ENCODE peak calls at places on chromosomes 12 and 14, in nine cellular contexts. H is CD4-positive, alpha-beta T cell; I is testis; O is mammary epithelial cell; N is mesothelial cell of epicardium; W is lower leg skin; C is tibial nerve; G is endothelial cell; Z is AG09309. X is an unnamed sample.

GRCh38 chr12:26452511-26452910 is 257.1 kb downstream of the SSPN start:
- DNase-seq in H (no peak), I (no peak), O (no peak), N (no peak), W (no peak), C (no peak), G (peak; percentile 18), Z (no peak), X (no peak)

GRCh38 chr14:23245282-23245681 is 7.5 kb downstream of the RNF212B start:
- DNase-seq in H (no peak), I (no peak), O (no peak), N (no peak), W (no peak), C (no peak), G (no peak), Z (no peak), X (no peak)

GRCh38 chr14:34180428-34180827 is 229.6 kb upstream of the EGLN3 start:
- DNase-seq in H (no peak), I (no peak), O (no peak), N (no peak), W (no peak), C (no peak), G (no peak), Z (no peak), X (no peak)

GRCh38 chr14:22811752-22812151 is 3.5 kb downstream of the SLC7A7 start:
- DNase-seq in H (no peak), I (no peak), O (no peak), N (no peak), W (no peak), C (no peak), G (no peak), Z (no peak), X (no peak)

GRCh38 chr12:15044461-15044860 is 71.6 kb downstream of the PDE6H start:
- DNase-seq in H (no peak), I (peak; percentile 28), O (no peak), N (no peak), W (no peak), C (no peak), G (no peak), Z (no peak), X (no peak)

GRCh38 chr12:131794061-131794460 is 34.1 kb upstream of the MMP17 start:
- DNase-seq in H (no peak), I (no peak), O (no peak), N (no peak), W (no peak), C (no peak), G (no peak), Z (no peak), X (no peak)

GRCh38 chr12:57268264-57268663 is 17.3 kb upstream of the STAC3 start:
- DNase-seq in H (no peak), I (no peak), O (peak; percentile 40), N (no peak), W (no peak), C (no peak), G (no peak), Z (no peak), X (no peak)

GRCh38 chr12:128818065-128819022 is 5.4 kb downstream of the SLC15A4 start:
- DNase-seq in H (no peak), I (no peak), O (peak; percentile 27), N (no peak), W (no peak), C (no peak), G (no peak), Z (peak; percentile 32), X (no peak)

GRCh38 chr12:130966443-130967030 is 12.8 kb downstream of the ADGRD1 start:
- DNase-seq in H (no peak), I (no peak), O (no peak), N (no peak), W (peak; percentile 72), C (no peak), G (no peak), Z (no peak), X (no peak)

GRCh38 chr14:76595266-76595665 is 166.0 kb upstream of the VASH1 start:
- DNase-seq in H (no peak), I (no peak), O (no peak), N (no peak), W (peak; percentile 26), C (no peak), G (no peak), Z (no peak), X (no peak)

GRCh38 chr12:57844725-57845477 is 1.6 kb downstream of the CTDSP2 start:
- DNase-seq in H (no peak), I (peak; percentile 85), O (peak; percentile 67), N (no peak), W (peak; percentile 93), C (peak; percentile 73), G (peak; percentile 37), Z (no peak), X (peak; percentile 23)

GRCh38 chr12:80412343-80412953 is 31.6 kb upstream of the PTPRQ start:
- DNase-seq in H (no peak), I (no peak), O (peak; percentile 21), N (no peak), W (no peak), C (no peak), G (no peak), Z (peak; percentile 23), X (no peak)

GRCh38 chr14:69004731-69005431 is 25.8 kb upstream of the ACTN1 start:
- DNase-seq in H (no peak), I (no peak), O (no peak), N (no peak), W (no peak), C (no peak), G (no peak), Z (no peak), X (no peak)

GRCh38 chr14:20606190-20606901 is 15.2 kb upstream of the RNASE12 start:
- DNase-seq in H (no peak), I (peak; percentile 72), O (peak; percentile 47), N (no peak), W (no peak), C (no peak), G (peak; percentile 57), Z (no peak), X (no peak)

GRCh38 chr12:47373554-47374150 is 293.9 kb upstream of the AMIGO2 start:
- DNase-seq in H (no peak), I (no peak), O (no peak), N (no peak), W (no peak), C (no peak), G (no peak), Z (no peak), X (no peak)

GRCh38 chr12:11812558-11813421 is 163.3 kb downstream of the ETV6 start:
- DNase-seq in H (no peak), I (no peak), O (peak; percentile 36), N (no peak), W (peak; percentile 90), C (no peak), G (peak; percentile 52), Z (no peak), X (peak; percentile 35)

GRCh38 chr14:96255501-96256366 is at the start of gene BDKRB1:
- DNase-seq in H (no peak), I (no peak), O (peak; percentile 56), N (no peak), W (no peak), C (no peak), G (no peak), Z (peak; percentile 89), X (no peak)

GRCh38 chr12:124499873-124500231 is 67.6 kb downstream of the NCOR2 start:
- DNase-seq in H (no peak), I (no peak), O (no peak), N (no peak), W (no peak), C (no peak), G (no peak), Z (no peak), X (no peak)

GRCh38 chr12:124500232-124501079 is 67.0 kb downstream of the NCOR2 start:
- DNase-seq in H (no peak), I (no peak), O (peak; percentile 59), N (peak; percentile 75), W (no peak), C (no peak), G (peak; percentile 47), Z (no peak), X (peak; percentile 30)

GRCh38 chr12:124497658-124498057 is 69.8 kb downstream of the NCOR2 start:
- DNase-seq in H (no peak), I (peak; percentile 59), O (peak; percentile 68), N (no peak), W (no peak), C (peak; percentile 66), G (no peak), Z (no peak), X (no peak)

GRCh38 chr12:124498178-124498869 is 69.1 kb downstream of the NCOR2 start:
- DNase-seq in H (no peak), I (no peak), O (no peak), N (no peak), W (no peak), C (no peak), G (no peak), Z (no peak), X (no peak)

GRCh38 chr12:124498870-124499753 is 68.3 kb downstream of the NCOR2 start:
- DNase-seq in H (no peak), I (no peak), O (no peak), N (no peak), W (no peak), C (no peak), G (no peak), Z (no peak), X (no peak)
- TF ChIP-seq CTCF in H (no peak), I (no peak), O (no peak), N (no peak), W (no peak), C (no peak), G (no peak), Z (no peak), X (no peak)

GRCh38 chr14:50862171-50862570 is 9.7 kb upstream of the ABHD12B start:
- DNase-seq in H (no peak), I (no peak), O (no peak), N (no peak), W (no peak), C (no peak), G (no peak), Z (no peak), X (no peak)
- TF ChIP-seq CTCF in H (no peak), I (no peak), O (no peak), N (no peak), W (no peak), C (no peak), G (no peak), Z (no peak), X (no peak)

GRCh38 chr12:84624601-84625000 is 288.0 kb downstream of the SLC6A15 start:
- DNase-seq in H (no peak), I (no peak), O (no peak), N (no peak), W (no peak), C (no peak), G (no peak), Z (no peak), X (no peak)

DNA sequence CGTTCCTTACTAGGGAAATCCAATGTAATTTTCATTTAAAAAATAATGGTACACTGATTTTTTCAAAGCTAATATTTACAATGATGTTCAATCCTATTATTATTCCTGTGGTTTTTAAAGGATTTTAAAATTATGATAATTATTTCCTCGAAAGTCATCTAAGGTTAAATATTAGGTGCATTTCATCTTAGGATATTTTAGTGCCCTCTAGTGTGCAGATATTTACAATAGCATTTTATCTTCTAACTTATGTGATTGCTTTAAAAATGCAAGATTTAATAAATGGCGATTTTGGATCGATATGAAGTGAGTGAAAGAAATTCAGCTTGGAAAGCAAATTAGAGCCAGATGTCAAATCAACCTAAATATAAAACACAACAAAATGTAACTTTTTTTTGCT is 293.5 kb downstream of the SLC6A15 start:
- DNase-seq in H (no peak), I (no peak), O (no peak), N (no peak), W (no peak), C (no peak), G (no peak), Z (no peak), X (no peak)
- TF ChIP-seq CTCF in H (no peak), I (no peak), O (peak; percentile 51), N (peak; percentile 27), W (no peak), C (no peak), G (peak; percentile 18), Z (peak; percentile 23), X (peak; percentile 28)

GRCh38 chr12:52494518-52494917 is 1.5 kb upstream of the KRT6A start:
- DNase-seq in H (no peak), I (peak; percentile 79), O (peak; percentile 93), N (no peak), W (peak; percentile 89), C (no peak), G (no peak), Z (no peak), X (no peak)
- TF ChIP-seq CTCF in H (no peak), I (no peak), O (no peak), N (no peak), W (no peak), C (no peak), G (no peak), Z (no peak), X (no peak)